ENCODE peak calls at places on chromosomes 11 and 22, in seven cellular contexts. P, M, N, V, E, B and L are unnamed samples.

GRCh38 chr11:28384418-28384817 is 276.2 kb downstream of the METTL15 start:
- DNase-seq in P (no peak), M (no peak), N (peak), V (no peak), E (no peak), B (no peak), L (no peak)

GRCh38 chr22:31680764-31681624 is 19.0 kb upstream of the PISD start:
- DNase-seq in P (no peak), M (no peak), N (no peak), V (no peak), E (no peak), B (no peak), L (no peak)

GRCh38 chr22:26722159-26722558 is 64.8 kb downstream of the MIAT start:
- DNase-seq in P (no peak), M (no peak), N (no peak), V (no peak), E (no peak), B (no peak), L (no peak)

GRCh38 chr11:116829525-116830183 is at the start of gene APOC3:
- DNase-seq in P (no peak), M (no peak), N (no peak), V (peak), E (no peak), B (no peak), L (no peak)

GRCh38 chr11:10497371-10498021 is 42.4 kb downstream of the AMPD3 start:
- DNase-seq in P (no peak), M (no peak), N (no peak), V (no peak), E (no peak), B (no peak), L (no peak)

GRCh38 chr11:105202844-105203548 is 63.4 kb upstream of the CARD18 start:
- DNase-seq in P (peak), M (no peak), N (peak), V (no peak), E (no peak), B (no peak), L (no peak)

GRCh38 chr11:101860694-101861371 is 54.0 kb upstream of the CEP126 start:
- DNase-seq in P (peak), M (peak), N (peak), V (peak), E (peak), B (peak), L (peak)

GRCh38 chr11:30816959-30817880 is 231.1 kb upstream of the MPPED2 start:
- DNase-seq in P (no peak), M (no peak), N (no peak), V (no peak), E (no peak), B (no peak), L (no peak)

GRCh38 chr11:61010466-61011238 is 39.2 kb downstream of the CD6 start:
- DNase-seq in P (no peak), M (no peak), N (no peak), V (no peak), E (no peak), B (no peak), L (no peak)

DNA sequence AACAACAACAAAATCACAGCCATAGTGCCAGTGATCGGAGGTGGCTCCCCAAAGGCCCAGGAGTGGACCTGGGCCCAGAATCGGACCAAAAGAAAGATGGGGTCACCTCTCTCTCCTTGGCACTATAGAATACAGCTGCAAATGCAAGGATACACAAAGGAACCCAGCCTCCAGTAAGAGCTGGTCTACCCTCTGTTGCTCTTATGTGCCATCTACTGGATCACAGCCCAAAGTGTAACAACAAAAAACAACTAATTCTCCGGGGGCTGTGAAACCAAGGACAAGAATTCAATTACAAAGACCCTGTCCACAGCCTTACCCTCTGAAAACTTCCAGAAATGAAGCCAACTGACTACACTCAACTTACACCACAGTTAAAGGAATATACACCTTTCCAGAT is 21.6 kb downstream of the OR8G5 start:
- DNase-seq in P (no peak), M (peak), N (no peak), V (no peak), E (no peak), B (no peak), L (no peak)
- TF ChIP-seq CTCF in P (peak), M (peak), N (no peak), V (no peak), E (no peak), B (no peak), L (no peak)

DNA sequence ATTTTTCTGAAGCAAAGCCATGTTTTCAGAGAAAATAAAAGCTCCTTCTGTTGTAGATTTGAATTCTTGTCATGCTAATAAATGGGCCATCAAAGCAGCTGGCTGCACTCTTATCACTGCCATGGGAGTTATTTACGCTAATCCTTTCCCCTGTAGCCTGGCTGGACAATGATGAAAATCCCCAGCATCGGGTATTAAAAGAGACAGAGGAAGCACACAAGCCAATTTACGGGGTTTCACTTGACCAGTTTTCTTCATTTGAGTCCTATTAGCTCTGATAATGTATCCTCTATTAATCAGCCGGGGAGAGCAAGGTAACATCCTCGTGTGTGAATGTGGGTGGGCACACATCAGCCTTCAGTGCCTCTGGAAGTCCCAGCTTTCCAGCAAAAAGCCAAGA is 470.2 kb upstream of the API5 start:
- DNase-seq in P (no peak), M (no peak), N (no peak), V (no peak), E (no peak), B (no peak), L (no peak)
- TF ChIP-seq CTCF in P (no peak), M (no peak), N (no peak), V (no peak), E (no peak), B (no peak), L (no peak)

GRCh38 chr11:127273593-127274327 is 273.2 kb upstream of the KIRREL3 start:
- DNase-seq in P (no peak), M (no peak), N (no peak), V (no peak), E (no peak), B (no peak), L (no peak)

GRCh38 chr11:127275771-127276170 is 275.2 kb upstream of the KIRREL3 start:
- DNase-seq in P (no peak), M (no peak), N (no peak), V (no peak), E (no peak), B (no peak), L (no peak)

GRCh38 chr11:127268956-127269355 is 268.4 kb upstream of the KIRREL3 start:
- DNase-seq in P (no peak), M (no peak), N (no peak), V (no peak), E (no peak), B (no peak), L (no peak)

GRCh38 chr11:127270848-127271247 is 270.3 kb upstream of the KIRREL3 start:
- DNase-seq in P (no peak), M (no peak), N (no peak), V (no peak), E (no peak), B (no peak), L (no peak)

GRCh38 chr11:127274328-127274676 is 273.7 kb upstream of the KIRREL3 start:
- DNase-seq in P (no peak), M (no peak), N (no peak), V (no peak), E (no peak), B (no peak), L (no peak)
- TF ChIP-seq CTCF in P (no peak), M (no peak), N (no peak), V (no peak), E (no peak), B (no peak), L (no peak)

DNA sequence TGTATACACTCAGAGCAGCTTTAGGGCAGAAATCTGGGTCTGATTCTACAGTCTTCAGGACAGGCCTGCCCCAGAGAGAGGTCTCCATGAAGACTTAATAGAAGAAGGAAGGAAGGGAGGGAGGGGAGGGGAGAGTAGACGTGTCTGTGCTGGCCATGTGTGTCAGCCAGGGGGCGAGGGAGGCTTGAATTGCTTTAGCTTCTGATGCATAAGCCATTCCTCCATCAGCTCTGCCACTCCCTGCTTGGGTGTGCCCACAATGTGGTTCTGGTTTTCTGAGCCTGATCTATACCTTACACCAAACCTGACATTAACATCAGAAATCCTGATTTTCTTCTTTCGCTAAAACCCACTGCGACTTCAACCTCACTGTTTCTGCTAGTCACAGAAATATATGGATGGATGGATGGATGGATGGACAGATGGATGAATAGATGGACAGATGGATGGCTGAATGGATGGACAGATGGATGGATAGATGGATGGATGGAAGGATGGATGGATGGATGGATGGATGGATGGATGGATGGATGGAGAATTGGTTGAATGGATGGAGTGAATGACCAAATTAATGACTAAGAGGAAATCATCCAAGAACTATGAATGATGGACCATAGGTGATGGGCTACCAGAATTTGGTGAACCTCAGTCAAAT is 56.5 kb upstream of the PRDM11 start:
- DNase-seq in P (no peak), M (peak), N (no peak), V (no peak), E (no peak), B (no peak), L (no peak)
- TF ChIP-seq CTCF in P (peak), M (peak), N (no peak), V (no peak), E (no peak), B (no peak), L (peak)

GRCh38 chr11:72001255-72001654 is 2.5 kb downstream of the IL18BP start:
- DNase-seq in P (no peak), M (no peak), N (no peak), V (no peak), E (no peak), B (no peak), L (no peak)
- TF ChIP-seq CTCF in P (no peak), M (no peak), N (no peak), V (no peak), E (no peak), B (no peak), L (no peak)